ENCODE peak calls at places on chromosomes 2 and 18, in four cellular contexts. One of them, this sample, is unnamed.

GRCh38 chr2:105455488-105455991 is 56.7 kb upstream of the FHL2 start:
- DNase-seq in ELR: peak
- DNase-seq in osteocyte: peak
- DNase-seq in coronary artery: no peak
- DNase-seq in this sample: peak

GRCh38 chr2:26605195-26605968 is 35.8 kb downstream of the CIB4 start:
- DNase-seq in ELR: peak
- DNase-seq in coronary artery: peak
- DNase-seq in osteocyte: peak
- DNase-seq in this sample: peak

GRCh38 chr18:25737710-25738251 is 352.6 kb downstream of the SS18 start:
- DNase-seq in osteocyte: no peak
- DNase-seq in ELR: peak
- DNase-seq in coronary artery: no peak
- DNase-seq in this sample: no peak

GRCh38 chr2:5691659-5692529 is at the start of gene SOX11:
- DNase-seq in ELR: no peak
- DNase-seq in osteocyte: peak
- DNase-seq in coronary artery: no peak
- DNase-seq in this sample: peak

GRCh38 chr2:226618544-226618874 is 181.1 kb downstream of the IRS1 start:
- DNase-seq in ELR: no peak
- DNase-seq in coronary artery: no peak
- DNase-seq in osteocyte: no peak
- DNase-seq in this sample: no peak

GRCh38 chr2:129879614-129880180 is 99.8 kb upstream of the RAB6C start:
- DNase-seq in coronary artery: peak
- DNase-seq in osteocyte: peak
- DNase-seq in ELR: no peak
- DNase-seq in this sample: no peak

GRCh38 chr2:69082430-69082997 is 69.5 kb downstream of the ANTXR1 start:
- DNase-seq in osteocyte: no peak
- DNase-seq in coronary artery: no peak
- DNase-seq in ELR: peak
- DNase-seq in this sample: no peak

GRCh38 chr2:174605687-174606086 is 8.1 kb upstream of the WIPF1 start:
- DNase-seq in osteocyte: no peak
- DNase-seq in ELR: peak
- DNase-seq in coronary artery: no peak
- DNase-seq in this sample: peak

GRCh38 chr2:43950383-43951008 is 45.3 kb downstream of the LRPPRC start:
- DNase-seq in osteocyte: no peak
- DNase-seq in ELR: peak
- DNase-seq in coronary artery: no peak
- DNase-seq in this sample: peak

GRCh38 chr18:27713037-27713726 is 463.7 kb downstream of the CDH2 start:
- DNase-seq in osteocyte: no peak
- DNase-seq in ELR: no peak
- DNase-seq in coronary artery: no peak
- DNase-seq in this sample: no peak

GRCh38 chr18:60096428-60096827 is 196.6 kb downstream of the PMAIP1 start:
- DNase-seq in coronary artery: no peak
- DNase-seq in osteocyte: no peak
- DNase-seq in ELR: peak
- DNase-seq in this sample: no peak

GRCh38 chr18:79381811-79382311 is 13.9 kb upstream of the NFATC1 start:
- DNase-seq in coronary artery: no peak
- DNase-seq in osteocyte: peak
- DNase-seq in ELR: no peak
- DNase-seq in this sample: no peak

GRCh38 chr2:226792155-226792871 is 7.3 kb downstream of the IRS1 start:
- DNase-seq in coronary artery: no peak
- DNase-seq in ELR: peak
- DNase-seq in osteocyte: no peak
- DNase-seq in this sample: peak

GRCh38 chr2:58449286-58450010 is 208.3 kb upstream of the FANCL start:
- DNase-seq in osteocyte: no peak
- DNase-seq in coronary artery: no peak
- DNase-seq in ELR: peak
- DNase-seq in this sample: peak

GRCh38 chr2:10395893-10396292 is 52.2 kb downstream of the ODC1 start:
- DNase-seq in ELR: no peak
- DNase-seq in coronary artery: no peak
- DNase-seq in osteocyte: no peak
- DNase-seq in this sample: no peak

GRCh38 chr18:36769611-36770314 is 59.0 kb downstream of the TPGS2 start:
- DNase-seq in osteocyte: no peak
- DNase-seq in ELR: peak
- DNase-seq in coronary artery: no peak
- DNase-seq in this sample: peak

GRCh38 chr2:28567076-28567471 is 71.2 kb downstream of the PLB1 start:
- DNase-seq in osteocyte: no peak
- DNase-seq in coronary artery: no peak
- DNase-seq in ELR: peak
- DNase-seq in this sample: no peak

GRCh38 chr2:62147610-62148301 is 48.2 kb upstream of the B3GNT2 start:
- DNase-seq in osteocyte: no peak
- DNase-seq in ELR: peak
- DNase-seq in coronary artery: no peak
- DNase-seq in this sample: no peak

GRCh38 chr18:48294894-48295585 is 114.1 kb downstream of the ZBTB7C start:
- DNase-seq in ELR: no peak
- DNase-seq in osteocyte: peak
- DNase-seq in coronary artery: no peak
- DNase-seq in this sample: no peak

GRCh38 chr2:10951558-10952414 is 40.1 kb downstream of the KCNF1 start:
- DNase-seq in osteocyte: no peak
- DNase-seq in coronary artery: no peak
- DNase-seq in ELR: no peak
- DNase-seq in this sample: no peak

GRCh38 chr2:73979686-73980085 is 5.0 kb upstream of the TET3 start:
- DNase-seq in ELR: peak
- DNase-seq in coronary artery: no peak
- DNase-seq in osteocyte: no peak
- DNase-seq in this sample: no peak

GRCh38 chr2:119678021-119678656 is 862 bp upstream of the TMEM177 start:
- DNase-seq in ELR: no peak
- DNase-seq in coronary artery: peak
- DNase-seq in osteocyte: no peak
- DNase-seq in this sample: peak

GRCh38 chr2:120762341-120763061 is 26.8 kb downstream of the GLI2 start:
- DNase-seq in coronary artery: peak
- DNase-seq in osteocyte: no peak
- DNase-seq in ELR: no peak
- DNase-seq in this sample: no peak

GRCh38 chr18:54776282-54776977 is 51.8 kb upstream of the RAB27B start:
- DNase-seq in ELR: peak
- DNase-seq in coronary artery: no peak
- DNase-seq in osteocyte: no peak
- DNase-seq in this sample: no peak